ENCODE peak calls at places on chromosomes 11 and 22, in ten cellular contexts. X is stimulated activated CD4-positive, alpha-beta T cell treated with anti-CD3 and anti-CD28 coated beads, Interleukin-4, amount 100 ng/mL, for 48 hours; U is stimulated activated CD8-positive, alpha-beta memory T cell treated with anti-CD3 and anti-CD28 coated beads, Interleukin-7, amount 100 ng/mL, for 4 hours; E is brain microvascular endothelial cell; W is GM06990; C is effector memory CD8-positive, alpha-beta T cell; D is activated CD4-positive, alpha-beta T cell treated with anti-CD3 and anti-CD28 coated beads for 24 hours; V is Right ventricle myocardium superior; K is left kidney; L is kidney epithelial cell. G is an unnamed sample.
A peak's percentile ranks its signal among the peaks of the same experiment; 100 is the strongest.

GRCh38 chr11:45617886-45618601 is 47.4 kb downstream of the CHST1 start:
- DNase-seq in X (no peak), U (no peak), E (no peak), W (no peak), C (no peak), D (no peak), V (no peak), K (peak; percentile 18), L (no peak), G (no peak)

GRCh38 chr22:44080936-44081853 is 57.1 kb downstream of the PARVB start:
- DNase-seq in X (peak; percentile 53), U (peak; percentile 42), E (peak; percentile 69), W (no peak), C (peak; percentile 71), D (peak; percentile 58), V (peak; percentile 83), K (peak; percentile 90), L (peak; percentile 14), G (peak; percentile 62)

GRCh38 chr22:44026630-44027511 is 2.8 kb downstream of the PARVB start:
- DNase-seq in X (peak; percentile 54), U (peak; percentile 52), E (peak; percentile 84), W (peak; percentile 80), C (peak; percentile 74), D (peak; percentile 29), V (peak; percentile 89), K (peak; percentile 44), L (no peak), G (no peak)

GRCh38 chr11:119764108-119764874 is 35.3 kb upstream of the NECTIN1 start:
- DNase-seq in X (no peak), U (no peak), E (peak; percentile 18), W (no peak), C (no peak), D (no peak), V (peak; percentile 75), K (peak; percentile 60), L (no peak), G (no peak)

GRCh38 chr11:68889948-68890446 is 13.6 kb downstream of the MRPL21 start:
- DNase-seq in X (no peak), U (no peak), E (peak; percentile 77), W (no peak), C (no peak), D (no peak), V (peak; percentile 81), K (peak; percentile 75), L (no peak), G (no peak)

GRCh38 chr11:6654281-6655019 is 1.2 kb downstream of the DCHS1 start:
- DNase-seq in X (no peak), U (no peak), E (no peak), W (no peak), C (no peak), D (no peak), V (peak; percentile 65), K (peak; percentile 6), L (no peak), G (no peak)

GRCh38 chr11:57254631-57255030 is 17.6 kb upstream of the APLNR start:
- DNase-seq in X (no peak), U (no peak), E (no peak), W (no peak), C (no peak), D (no peak), V (no peak), K (no peak), L (no peak), G (no peak)

GRCh38 chr11:62875698-62876483 is 4.8 kb upstream of the SLC3A2 start:
- DNase-seq in X (no peak), U (no peak), E (no peak), W (no peak), C (no peak), D (no peak), V (no peak), K (no peak), L (no peak), G (no peak)

GRCh38 chr11:34599406-34599901 is 21.4 kb upstream of the EHF start:
- DNase-seq in X (no peak), U (no peak), E (peak; percentile 76), W (no peak), C (no peak), D (no peak), V (no peak), K (no peak), L (no peak), G (peak; percentile 98)

GRCh38 chr11:107679255-107680024 is 32.4 kb downstream of the SLN start:
- DNase-seq in X (no peak), U (no peak), E (no peak), W (peak; percentile 20), C (no peak), D (no peak), V (no peak), K (no peak), L (no peak), G (no peak)

GRCh38 chr11:112212710-112213109 is 13.5 kb upstream of the PTS start:
- DNase-seq in X (no peak), U (no peak), E (no peak), W (no peak), C (no peak), D (no peak), V (no peak), K (no peak), L (no peak), G (no peak)

GRCh38 chr22:36587289-36588154 is 58.6 kb upstream of the EIF3D start:
- DNase-seq in X (no peak), U (no peak), E (peak; percentile 26), W (no peak), C (no peak), D (no peak), V (no peak), K (no peak), L (no peak), G (no peak)

GRCh38 chr11:119660166-119660720 is 68.8 kb downstream of the NECTIN1 start:
- DNase-seq in X (no peak), U (no peak), E (no peak), W (no peak), C (no peak), D (no peak), V (no peak), K (peak; percentile 78), L (no peak), G (no peak)

GRCh38 chr11:80873309-80873999 is 1432.6 kb upstream of the TENM4 start:
- DNase-seq in X (no peak), U (no peak), E (peak; percentile 53), W (no peak), C (no peak), D (no peak), V (no peak), K (no peak), L (no peak), G (peak; percentile 40)

GRCh38 chr22:41919357-41920224 is 4.7 kb upstream of the SHISA8 start:
- DNase-seq in X (peak; percentile 31), U (peak; percentile 34), E (peak; percentile 17), W (peak; percentile 88), C (no peak), D (no peak), V (peak; percentile 78), K (peak; percentile 85), L (no peak), G (peak; percentile 38)

GRCh38 chr11:83611616-83612015 is 325.4 kb upstream of the CCDC90B start:
- DNase-seq in X (no peak), U (no peak), E (no peak), W (no peak), C (no peak), D (no peak), V (no peak), K (no peak), L (no peak), G (no peak)

GRCh38 chr11:101797335-101797734 is 117.5 kb upstream of the CEP126 start:
- DNase-seq in X (no peak), U (no peak), E (peak; percentile 14), W (no peak), C (no peak), D (no peak), V (no peak), K (no peak), L (no peak), G (no peak)

GRCh38 chr11:60982184-60982583 is 10.7 kb downstream of the CD6 start:
- DNase-seq in X (no peak), U (no peak), E (no peak), W (no peak), C (no peak), D (no peak), V (no peak), K (peak; percentile 22), L (no peak), G (no peak)

GRCh38 chr11:19092850-19093249 is 24.1 kb upstream of the ZDHHC13 start:
- DNase-seq in X (no peak), U (no peak), E (no peak), W (no peak), C (no peak), D (no peak), V (no peak), K (no peak), L (no peak), G (no peak)

GRCh38 chr11:111441443-111441842 is 62.4 kb upstream of the POU2AF1 start:
- DNase-seq in X (no peak), U (no peak), E (peak; percentile 82), W (no peak), C (no peak), D (no peak), V (no peak), K (no peak), L (peak; percentile 74), G (no peak)

GRCh38 chr11:6646040-6646439 is 9.6 kb downstream of the DCHS1 start:
- DNase-seq in X (no peak), U (no peak), E (peak; percentile 72), W (peak; percentile 36), C (no peak), D (no peak), V (peak; percentile 87), K (peak; percentile 24), L (no peak), G (no peak)

GRCh38 chr11:126165366-126166156 is 45.9 kb downstream of the RPUSD4 start:
- DNase-seq in X (no peak), U (no peak), E (no peak), W (no peak), C (no peak), D (no peak), V (no peak), K (peak; percentile 92), L (no peak), G (no peak)

GRCh38 chr11:30879322-30880020 is 293.3 kb upstream of the MPPED2 start:
- DNase-seq in X (no peak), U (no peak), E (no peak), W (no peak), C (no peak), D (no peak), V (no peak), K (peak; percentile 40), L (no peak), G (no peak)

GRCh38 chr11:118660646-118661424 is 18.6 kb downstream of the TREH start:
- DNase-seq in X (no peak), U (no peak), E (no peak), W (no peak), C (no peak), D (no peak), V (peak; percentile 37), K (no peak), L (no peak), G (no peak)

GRCh38 chr22:27842994-27843431 is 41.5 kb upstream of the MN1 start:
- DNase-seq in X (no peak), U (no peak), E (no peak), W (no peak), C (no peak), D (no peak), V (no peak), K (no peak), L (no peak), G (no peak)

GRCh38 chr11:64330888-64331287 is 9.1 kb upstream of the CCDC88B start:
- DNase-seq in X (no peak), U (no peak), E (no peak), W (no peak), C (no peak), D (no peak), V (no peak), K (no peak), L (no peak), G (no peak)

GRCh38 chr11:109554951-109555350 is 133.0 kb downstream of the C11orf87 start:
- DNase-seq in X (no peak), U (no peak), E (no peak), W (no peak), C (no peak), D (no peak), V (no peak), K (no peak), L (no peak), G (no peak)

GRCh38 chr22:48520888-48521600 is 1306.6 kb downstream of the BRD1 start:
- DNase-seq in X (no peak), U (no peak), E (no peak), W (no peak), C (no peak), D (no peak), V (no peak), K (peak; percentile 92), L (no peak), G (no peak)

G was measured in PC-9.